ENCODE peak calls at places on chromosomes 2 and 18, in nine cellular contexts. I is DND-41; R is effector memory CD4-positive, alpha-beta T cell; P is A673; W is mesendoderm; X is iPS DF 6.9; J is neural progenitor cell; K is heart left ventricle; E is GM23248. D is an unnamed sample. For H3K4me1, the result is how much of the 10 kb centered on the place peaks cover.

GRCh38 chr18:37566479-37567060 is 972 bp upstream of the CELF4 start:
- DNase-seq in R (no peak), X (no peak), I (no peak), P (peak), K (no peak), J (peak), E (peak), W (no peak), D (peak)

GRCh38 chr2:217049931-217050330 is 190.1 kb upstream of the TNP1 start:
- DNase-seq in P (no peak), X (no peak), W (no peak), E (peak), R (no peak), K (peak), I (no peak), J (peak), D (no peak)

GRCh38 chr2:239905884-239906654 is 119.1 kb downstream of the NDUFA10 start:
- DNase-seq in X (no peak), J (no peak), W (no peak), K (peak), P (no peak), I (no peak), E (no peak), R (no peak), D (no peak)

GRCh38 chr2:174629514-174629913 is 31.9 kb upstream of the WIPF1 start:
- DNase-seq in K (no peak), I (no peak), X (no peak), J (no peak), W (no peak), P (no peak), E (no peak), R (no peak), D (no peak)

GRCh38 chr2:133642831-133643230 is 74.6 kb upstream of the NCKAP5 start:
- DNase-seq in X (no peak), P (no peak), J (no peak), I (no peak), W (no peak), K (no peak), E (peak), R (no peak), D (no peak)

GRCh38 chr18:70840649-70841048 is 551.8 kb downstream of the SOCS6 start:
- DNase-seq in E (no peak), K (no peak), X (no peak), W (no peak), J (peak), R (no peak), I (no peak), P (peak), D (no peak)

GRCh38 chr18:46474487-46475366 is 182.3 kb downstream of the LOXHD1 start:
- DNase-seq in K (no peak), R (no peak), P (no peak), J (no peak), E (no peak), W (no peak), X (no peak), I (peak), D (peak)

GRCh38 chr2:72023678-72024390 is 123.8 kb downstream of the CYP26B1 start:
- DNase-seq in E (no peak), R (no peak), X (no peak), P (no peak), J (no peak), I (no peak), W (no peak), K (peak), D (no peak)

GRCh38 chr18:34370704-34371405 is 146.1 kb upstream of the NOL4 start:
- DNase-seq in E (no peak), P (no peak), I (no peak), K (no peak), W (no peak), R (no peak), X (no peak), J (no peak), D (no peak)

GRCh38 chr2:19046986-19047780 is 311.2 kb downstream of the OSR1 start:
- DNase-seq in J (no peak), R (no peak), W (no peak), X (no peak), I (no peak), E (peak), K (peak), P (no peak), D (no peak)

GRCh38 chr2:240133401-240133800 is 2.7 kb downstream of the COPS9 start:
- DNase-seq in J (no peak), K (no peak), I (no peak), E (no peak), W (no peak), R (no peak), P (no peak), X (no peak), D (peak)

GRCh38 chr2:185876234-185876633 is 137.6 kb downstream of the FSIP2 start:
- DNase-seq in K (no peak), X (no peak), W (no peak), E (no peak), I (no peak), R (no peak), P (no peak), J (no peak), D (no peak)

GRCh38 chr2:170820647-170821630 is 4.3 kb downstream of the GAD1 start:
- DNase-seq in P (peak), I (no peak), J (no peak), X (no peak), R (no peak), E (no peak), K (no peak), W (peak), D (no peak)

GRCh38 chr2:84894131-84894586 is 11.3 kb upstream of the TMSB10 start:
- DNase-seq in J (peak), I (no peak), E (no peak), X (no peak), W (peak), K (no peak), P (no peak), R (no peak), D (no peak)

GRCh38 chr2:2830576-2830975 is 499.5 kb upstream of the MYT1L start:
- DNase-seq in J (no peak), P (no peak), X (no peak), K (peak), I (no peak), R (no peak), E (no peak), W (no peak), D (peak)

DNA sequence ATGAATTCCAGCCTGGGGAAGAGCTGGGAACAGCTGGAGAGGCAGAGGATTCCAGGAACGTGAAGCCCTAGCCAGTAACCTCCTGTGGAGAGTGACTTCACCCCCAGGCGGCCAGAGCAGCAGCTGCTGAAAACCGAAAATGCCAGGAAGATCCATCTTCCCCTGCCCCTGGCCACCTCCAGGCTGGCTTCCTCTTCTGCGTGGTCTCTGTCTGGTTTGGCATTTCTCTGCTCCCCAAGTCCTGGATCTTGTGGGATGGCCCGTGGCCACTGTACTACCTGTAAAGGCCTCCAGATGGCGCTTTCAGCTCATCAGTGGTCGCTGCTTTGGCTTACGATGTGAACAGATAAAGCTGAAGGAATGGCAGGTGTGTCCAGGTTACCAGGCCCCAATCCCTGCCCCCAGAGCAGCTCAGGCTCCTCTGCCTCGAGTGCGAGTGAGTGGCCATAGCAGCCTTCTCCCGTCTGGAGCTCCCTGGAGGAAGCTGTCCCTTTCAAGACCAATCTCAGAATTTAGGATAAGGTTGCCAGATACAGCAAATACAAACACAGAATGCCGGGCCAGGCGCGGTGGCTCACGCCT is 8.7 kb upstream of the MAPRE3 start:
- DNase-seq in E (peak), K (peak), X (peak), R (peak), J (peak), W (peak), P (peak), I (peak), D (peak)
- H3K4me3 ChIP-seq in E (no peak), K (no peak), X (no peak), R (no peak), J (no peak), W (no peak), P (no peak), I (no peak), D (no peak)

GRCh38 chr2:230601510-230601909 is 111.1 kb upstream of the CAB39 start:
- DNase-seq in W (no peak), I (no peak), J (no peak), E (no peak), R (no peak), P (no peak), X (no peak), K (no peak), D (no peak)
- H3K4me1 ChIP-seq in W (under half), I (under half), J (under half), E (under half), R (under half), P (under half), X (under half), K (under half), D (under half)

DNA sequence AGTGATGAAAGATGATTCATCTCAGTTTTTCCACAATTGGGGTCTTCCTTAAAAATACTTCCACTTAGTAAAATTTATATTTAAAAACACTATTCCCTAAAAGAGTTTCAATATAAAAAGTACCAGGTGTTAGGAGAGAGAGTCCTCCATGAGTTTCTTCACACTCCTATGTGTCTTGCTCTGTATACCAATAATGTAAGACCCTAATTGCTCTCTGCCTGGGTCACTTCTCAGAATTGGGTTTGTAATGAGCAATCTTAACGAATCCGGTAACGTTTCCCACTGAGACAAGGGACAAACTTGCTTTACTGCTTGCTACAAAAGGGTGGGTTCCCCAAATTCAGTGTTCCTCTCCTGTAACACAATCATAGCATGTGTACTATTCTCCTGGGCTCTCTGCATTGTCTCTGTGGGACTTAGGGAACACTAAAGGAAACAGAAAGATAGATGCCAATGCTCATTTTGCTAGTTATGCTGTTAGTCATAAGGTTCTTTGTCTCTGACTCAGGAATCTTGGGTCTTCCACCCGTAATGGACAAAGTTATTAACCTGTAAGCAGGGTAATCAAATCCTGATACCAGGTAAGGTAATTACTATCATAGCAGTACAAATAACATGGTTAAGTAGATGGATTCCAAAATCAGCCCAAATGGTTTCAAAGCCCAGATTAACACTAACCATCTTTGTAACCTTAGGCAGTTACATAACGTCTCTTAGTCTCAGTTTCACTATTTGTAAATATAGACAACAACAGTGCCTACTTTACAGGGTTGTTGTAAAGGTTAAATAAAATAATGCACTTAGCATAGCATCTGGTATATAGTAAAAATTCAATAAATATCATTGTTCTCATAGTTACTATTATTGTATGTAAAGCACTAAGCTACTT is 46.3 kb downstream of the ITSN2 start:
- DNase-seq in K (no peak), R (no peak), X (no peak), W (no peak), J (no peak), P (no peak), E (peak), I (no peak), D (no peak)
- H3K4me3 ChIP-seq in K (no peak), R (no peak), X (no peak), W (no peak), J (no peak), P (no peak), E (no peak), I (no peak), D (no peak)

GRCh38 chr2:127342101-127342500 is 45.7 kb downstream of the MAP3K2 start:
- DNase-seq in K (no peak), E (peak), R (no peak), P (no peak), X (no peak), J (no peak), I (no peak), W (no peak), D (no peak)
- H3K4me1 ChIP-seq in K (under half), E (under half), R (under half), P (under half), X (under half), J (under half), I (under half), W (under half), D (under half)

DNA sequence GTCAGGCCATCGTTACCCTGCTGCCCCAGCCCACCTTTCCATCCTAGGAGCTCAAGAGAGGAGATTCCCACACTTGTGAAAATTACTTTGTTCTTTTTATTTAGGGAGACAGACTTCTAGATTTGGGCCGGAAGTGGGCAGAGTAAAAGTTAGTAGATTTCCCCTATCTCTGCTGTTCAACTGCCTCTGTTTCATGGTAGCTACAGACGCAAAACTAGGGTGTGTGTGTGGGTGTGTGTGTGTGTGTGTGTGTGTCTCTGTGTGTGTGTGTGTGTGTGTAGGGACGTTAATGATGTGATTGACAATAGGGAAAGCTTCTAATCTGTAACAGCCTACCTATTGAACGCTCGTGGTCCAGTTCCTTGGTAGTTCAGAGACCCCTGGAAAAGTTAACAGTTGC is 441 bp downstream of the PSMA8 start:
- DNase-seq in K (no peak), R (no peak), P (no peak), W (no peak), E (no peak), J (no peak), I (no peak), X (no peak), D (no peak)
- H3K4me3 ChIP-seq in K (no peak), R (peak), P (no peak), W (no peak), E (no peak), J (no peak), I (no peak), X (no peak), D (no peak)

GRCh38 chr2:46814160-46814559 is 101.4 kb downstream of the MCFD2 start:
- DNase-seq in K (peak), E (peak), J (no peak), R (no peak), I (no peak), W (no peak), P (no peak), X (no peak), D (no peak)

GRCh38 chr2:46811379-46812310 is 104.0 kb downstream of the MCFD2 start:
- DNase-seq in J (no peak), I (no peak), P (no peak), X (no peak), K (no peak), R (no peak), W (no peak), E (no peak), D (no peak)

GRCh38 chr2:46813680-46814079 is 101.9 kb downstream of the MCFD2 start:
- DNase-seq in J (no peak), K (no peak), I (no peak), E (no peak), R (no peak), X (no peak), W (no peak), P (no peak), D (no peak)

GRCh38 chr2:46812381-46813024 is 103.1 kb downstream of the MCFD2 start:
- DNase-seq in X (no peak), R (no peak), W (no peak), E (peak), I (no peak), K (peak), P (peak), J (peak), D (no peak)

DNA sequence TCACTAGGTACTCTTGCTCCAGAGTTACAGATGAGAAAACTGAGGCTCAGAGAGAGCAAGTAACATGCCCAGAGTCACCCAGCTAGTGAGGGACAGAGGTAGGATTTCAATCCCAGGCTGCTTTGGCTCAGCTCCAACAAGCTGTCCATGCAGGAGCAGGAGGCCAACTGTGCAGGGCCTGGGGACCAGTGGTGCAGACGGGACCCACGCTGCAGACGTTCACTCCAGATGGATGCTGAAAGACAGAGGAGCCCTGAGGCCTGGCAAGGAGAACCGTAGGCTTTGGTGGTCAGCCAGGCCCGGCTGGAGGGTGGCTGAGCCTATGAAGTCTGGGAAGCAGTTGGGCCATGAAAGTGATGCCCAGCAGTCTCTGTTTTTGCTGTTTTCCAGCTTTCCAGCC is 102.6 kb downstream of the MCFD2 start:
- DNase-seq in E (peak), K (peak), J (no peak), P (no peak), I (no peak), R (no peak), X (no peak), W (no peak), D (no peak)
- H3K4me1 ChIP-seq in E (under half), K (half or more), J (under half), P (under half), I (under half), R (under half), X (under half), W (under half), D (half or more)

DNA sequence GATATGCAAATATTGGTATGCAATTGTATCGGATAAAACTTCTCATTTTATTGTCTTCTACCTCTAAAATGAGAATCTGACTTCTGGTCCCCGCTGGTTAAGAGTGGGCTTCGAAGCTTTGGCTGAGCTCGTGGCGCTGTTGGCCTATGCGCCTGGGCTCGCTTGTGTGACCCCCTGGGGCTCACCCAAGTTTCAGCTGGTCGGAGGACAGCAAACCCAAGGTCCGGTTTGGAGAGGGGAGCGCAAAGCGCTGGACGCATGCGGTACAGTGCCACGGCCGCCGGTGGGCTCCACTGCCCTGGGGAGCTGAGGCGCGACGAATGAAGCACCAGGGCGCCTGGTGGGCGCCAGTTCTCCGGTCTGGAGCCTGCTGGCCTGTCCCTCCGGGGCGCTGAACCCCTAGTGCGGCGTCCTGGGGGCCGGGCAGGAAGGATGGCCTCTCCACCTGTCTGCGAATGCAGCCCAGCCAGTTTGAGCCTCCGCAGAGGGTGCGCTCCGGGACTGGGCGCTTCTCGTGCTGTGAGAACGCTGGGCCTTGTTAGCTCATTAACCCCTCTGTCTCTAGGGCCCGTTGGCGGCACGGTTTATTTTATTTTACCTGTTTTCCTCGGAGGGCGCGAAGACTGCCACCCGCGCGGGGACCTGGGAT is 10.3 kb downstream of the MEIS1 start:
- DNase-seq in W (peak), K (peak), X (no peak), E (peak), P (no peak), J (peak), I (no peak), R (no peak), D (no peak)
- H3K4me3 ChIP-seq in W (no peak), K (peak), X (no peak), E (peak), P (no peak), J (peak), I (no peak), R (no peak), D (peak)